ENCODE peak calls at places on chromosome 10, in ten cellular contexts. S, I, T, E, B, C, K, X, M and O are unnamed samples.
A peak's percentile ranks its signal among the peaks of the same experiment; 100 is the strongest.

GRCh38 chr10:14904316-14904732 is 25.7 kb downstream of the SUV39H2 start:
- DNase-seq in S (peak; percentile 42), I (peak; percentile 43), T (peak; percentile 53), E (no peak), B (peak; percentile 35), C (no peak), K (no peak), X (no peak), M (no peak), O (peak; percentile 25)

GRCh38 chr10:78177431-78178185 is 143.9 kb downstream of the RPS24 start:
- DNase-seq in S (no peak), I (peak; percentile 80), T (no peak), E (no peak), B (no peak), C (no peak), K (no peak), X (no peak), M (no peak), O (no peak)

GRCh38 chr10:12338981-12339380 is 10.4 kb upstream of the CAMK1D start:
- DNase-seq in S (no peak), I (no peak), T (no peak), E (no peak), B (no peak), C (no peak), K (no peak), X (no peak), M (no peak), O (no peak)

GRCh38 chr10:112754001-112754411 is 196.0 kb upstream of the TCF7L2 start:
- DNase-seq in S (peak; percentile 63), I (peak; percentile 53), T (peak; percentile 59), E (no peak), B (peak; percentile 49), C (no peak), K (no peak), X (no peak), M (peak; percentile 12), O (no peak)

GRCh38 chr10:104109908-104110662 is 11.9 kb upstream of the SFR1 start:
- DNase-seq in S (peak; percentile 94), I (no peak), T (peak; percentile 60), E (peak; percentile 81), B (peak; percentile 87), C (no peak), K (no peak), X (no peak), M (peak; percentile 80), O (peak; percentile 86)

GRCh38 chr10:103872137-103872933 is 17.0 kb upstream of the SH3PXD2A start:
- DNase-seq in S (peak; percentile 56), I (no peak), T (no peak), E (no peak), B (peak; percentile 59), C (no peak), K (no peak), X (no peak), M (peak; percentile 36), O (peak; percentile 80)

GRCh38 chr10:31426425-31426824 is 107.4 kb downstream of the ZEB1 start:
- DNase-seq in S (peak; percentile 94), I (no peak), T (peak; percentile 90), E (peak; percentile 12), B (peak; percentile 94), C (no peak), K (no peak), X (no peak), M (peak; percentile 78), O (peak; percentile 75)

GRCh38 chr10:78511324-78512204 is 477.9 kb downstream of the RPS24 start:
- DNase-seq in S (peak; percentile 19), I (no peak), T (no peak), E (no peak), B (no peak), C (no peak), K (no peak), X (no peak), M (no peak), O (no peak)

GRCh38 chr10:118626953-118627352 is 31.5 kb upstream of the PRLHR start:
- DNase-seq in S (peak; percentile 4), I (peak; percentile 28), T (no peak), E (no peak), B (no peak), C (no peak), K (no peak), X (no peak), M (no peak), O (no peak)
- TF ChIP-seq CTCF in S (peak; percentile 20), I (peak; percentile 49), T (peak; percentile 22), E (peak; percentile 24), B (no peak), C (no peak), K (peak; percentile 34), X (no peak), M (no peak), O (peak; percentile 51)

DNA sequence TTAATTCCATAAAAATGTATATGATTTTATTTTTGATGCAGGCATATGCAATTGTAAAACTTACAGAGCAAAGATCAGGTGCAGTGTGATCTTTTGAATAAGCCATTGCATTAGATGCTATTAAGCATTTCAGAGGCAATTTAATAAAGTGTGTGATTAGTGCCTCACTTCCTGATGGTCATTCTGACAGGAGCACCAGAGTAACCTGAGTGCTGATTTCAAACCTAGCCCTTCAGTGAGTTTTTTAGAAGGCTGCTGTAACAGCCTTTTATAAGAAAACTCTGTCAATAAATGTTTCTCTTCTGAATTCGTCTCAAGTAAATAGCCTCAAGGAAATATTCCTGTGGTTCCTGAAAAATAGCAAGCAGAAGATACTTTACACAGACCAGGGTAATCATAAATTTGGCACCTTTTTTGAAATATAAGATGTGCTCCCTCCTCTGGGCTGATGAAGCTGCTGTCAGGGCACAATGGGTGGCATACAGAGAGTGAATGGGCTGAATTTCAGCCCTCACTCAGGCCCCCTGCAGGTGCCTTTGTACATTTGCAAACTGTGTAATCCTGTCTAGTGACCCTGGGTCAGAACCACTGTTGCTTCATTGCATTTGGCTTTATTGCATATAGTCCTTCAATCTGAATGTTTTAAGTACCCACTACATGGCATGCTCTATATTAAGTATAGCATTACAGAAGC is 193.7 kb upstream of the CSTF2T start:
- DNase-seq in S (peak; percentile 41), I (peak; percentile 83), T (peak; percentile 37), E (no peak), B (peak; percentile 6), C (no peak), K (no peak), X (no peak), M (no peak), O (no peak)
- TF ChIP-seq CTCF in S (peak; percentile 37), I (peak; percentile 57), T (peak; percentile 39), E (peak; percentile 24), B (peak; percentile 18), C (peak; percentile 39), K (peak; percentile 32), X (no peak), M (peak; percentile 3), O (peak; percentile 50)

GRCh38 chr10:6110136-6110535 is 21.3 kb downstream of the RBM17 start:
- DNase-seq in S (no peak), I (no peak), T (no peak), E (no peak), B (no peak), C (no peak), K (no peak), X (no peak), M (no peak), O (no peak)

GRCh38 chr10:6112893-6113292 is 24.1 kb downstream of the RBM17 start:
- DNase-seq in S (no peak), I (no peak), T (no peak), E (no peak), B (no peak), C (no peak), K (no peak), X (no peak), M (no peak), O (no peak)

GRCh38 chr10:6109444-6109775 is 20.6 kb downstream of the RBM17 start:
- DNase-seq in S (no peak), I (no peak), T (no peak), E (no peak), B (no peak), C (no peak), K (no peak), X (no peak), M (no peak), O (no peak)

GRCh38 chr10:6108072-6108471 is 19.2 kb downstream of the RBM17 start:
- DNase-seq in S (no peak), I (no peak), T (no peak), E (no peak), B (no peak), C (no peak), K (no peak), X (no peak), M (no peak), O (no peak)

DNA sequence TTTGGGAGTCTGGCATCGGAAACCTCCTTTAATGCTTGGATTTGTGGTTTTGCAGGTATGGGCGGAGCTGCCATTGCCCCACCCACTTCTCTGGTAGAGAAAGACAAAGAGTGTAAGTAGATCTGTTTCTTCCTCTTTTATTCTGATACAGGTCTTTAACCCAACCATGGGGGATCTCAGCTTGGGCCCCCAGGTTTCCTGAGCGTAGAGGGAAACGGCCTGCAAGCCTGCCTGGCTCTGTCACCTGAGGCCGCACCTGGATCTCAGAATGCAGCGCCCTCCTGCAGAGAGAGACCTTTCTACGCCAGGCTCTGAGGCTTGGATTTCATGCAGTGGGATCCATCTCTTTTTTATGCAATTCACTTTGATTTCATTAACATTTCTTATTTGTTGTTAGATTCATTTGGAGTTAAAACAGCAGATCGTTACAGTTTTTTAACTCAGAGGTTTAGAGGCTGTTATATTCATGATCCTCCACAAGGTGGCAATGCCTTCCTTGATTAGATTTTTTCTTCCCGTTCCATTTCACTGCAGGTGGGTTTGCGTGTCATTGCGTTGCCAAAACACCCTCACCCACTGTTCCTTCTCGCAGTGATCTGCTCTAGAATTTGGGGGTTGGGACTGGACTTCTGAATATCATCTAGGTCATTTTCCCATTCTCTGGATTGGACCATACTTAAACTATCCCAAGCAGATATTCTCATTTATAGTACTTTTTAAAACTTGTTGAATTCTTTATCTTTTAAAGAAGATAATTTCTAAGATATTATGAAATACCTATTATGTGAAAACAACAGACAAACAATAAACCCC is 20.0 kb downstream of the RBM17 start:
- DNase-seq in S (peak; percentile 59), I (peak; percentile 69), T (peak; percentile 57), E (no peak), B (peak; percentile 61), C (no peak), K (no peak), X (no peak), M (peak; percentile 14), O (peak; percentile 18)
- TF ChIP-seq CTCF in S (peak; percentile 71), I (peak; percentile 80), T (peak; percentile 55), E (peak; percentile 50), B (peak; percentile 79), C (peak; percentile 83), K (peak; percentile 61), X (peak; percentile 88), M (peak; percentile 73), O (peak; percentile 90)

GRCh38 chr10:95530561-95530960 is 30.6 kb downstream of the SORBS1 start:
- DNase-seq in S (no peak), I (no peak), T (no peak), E (no peak), B (no peak), C (no peak), K (no peak), X (no peak), M (no peak), O (no peak)

GRCh38 chr10:95531994-95532399 is 29.2 kb downstream of the SORBS1 start:
- DNase-seq in S (no peak), I (no peak), T (no peak), E (no peak), B (no peak), C (no peak), K (no peak), X (no peak), M (no peak), O (no peak)

GRCh38 chr10:95533590-95533989 is 27.6 kb downstream of the SORBS1 start:
- DNase-seq in S (no peak), I (no peak), T (no peak), E (no peak), B (no peak), C (no peak), K (no peak), X (no peak), M (no peak), O (no peak)

GRCh38 chr10:95531041-95531809 is 29.9 kb downstream of the SORBS1 start:
- DNase-seq in S (no peak), I (no peak), T (no peak), E (no peak), B (no peak), C (no peak), K (no peak), X (no peak), M (no peak), O (no peak)

GRCh38 chr10:95532536-95532935 is 28.6 kb downstream of the SORBS1 start:
- DNase-seq in S (no peak), I (no peak), T (no peak), E (no peak), B (no peak), C (no peak), K (no peak), X (no peak), M (peak; percentile 39), O (no peak)
- TF ChIP-seq CTCF in S (no peak), I (no peak), T (no peak), E (no peak), B (no peak), C (no peak), K (no peak), X (no peak), M (no peak), O (no peak)